ENCODE peak calls at places on chromosomes 4 and X, in nine cellular contexts. U is upper lobe of right lung, H is tibial nerve, S is fibroblast of lung, Y is nephron progenitor cell, W is cardiac fibroblast, P is B cell, L is upper lobe of left lung, Q is GM12864. Z is an unnamed sample.

GRCh38 chrX:142036111-142036510 is 132.4 kb downstream of the MAGEC1 start:
- DNase-seq in U (no peak), H (no peak), S (peak), Y (no peak), W (peak), P (no peak), L (no peak), Q (no peak), Z (no peak)

GRCh38 chrX:137234651-137235402 is 201.0 kb upstream of the GPR101 start:
- DNase-seq in U (no peak), H (no peak), S (no peak), Y (no peak), W (no peak), P (no peak), L (no peak), Q (no peak), Z (no peak)

GRCh38 chrX:148976571-148976970 is 476.2 kb downstream of the AFF2 start:
- DNase-seq in U (no peak), H (no peak), S (no peak), Y (no peak), W (no peak), P (no peak), L (no peak), Q (no peak), Z (no peak)

GRCh38 chrX:133660356-133660755 is 245.1 kb upstream of the GPC4 start:
- DNase-seq in U (no peak), H (no peak), S (peak), Y (no peak), W (peak), P (no peak), L (no peak), Q (no peak), Z (no peak)

GRCh38 chr4:8592366-8593267 is at the start of gene CPZ:
- DNase-seq in U (no peak), H (no peak), S (peak), Y (peak), W (peak), P (no peak), L (peak), Q (no peak), Z (no peak)

GRCh38 chrX:25006586-25007058 is 9.1 kb downstream of the ARX start:
- DNase-seq in U (no peak), H (no peak), S (no peak), Y (no peak), W (no peak), P (no peak), L (no peak), Q (no peak), Z (no peak)

GRCh38 chr4:113106076-113106475 is 56.6 kb downstream of the ANK2 start:
- DNase-seq in U (no peak), H (no peak), S (peak), Y (no peak), W (peak), P (no peak), L (no peak), Q (no peak), Z (no peak)

GRCh38 chr4:179007758-179008157 is 1565.5 kb upstream of the AGA start:
- DNase-seq in U (no peak), H (no peak), S (no peak), Y (no peak), W (no peak), P (no peak), L (no peak), Q (no peak), Z (no peak)

GRCh38 chr4:139873111-139873866 is 207.7 kb downstream of the MGST2 start:
- DNase-seq in U (no peak), H (no peak), S (peak), Y (no peak), W (no peak), P (no peak), L (no peak), Q (no peak), Z (no peak)

GRCh38 chrX:139924069-139924695 is 8.7 kb downstream of the ATP11C start:
- DNase-seq in U (no peak), H (no peak), S (no peak), Y (no peak), W (no peak), P (no peak), L (no peak), Q (no peak), Z (no peak)

GRCh38 chrX:8870411-8870810 is 69.2 kb upstream of the FAM9A start:
- DNase-seq in U (no peak), H (no peak), S (no peak), Y (no peak), W (peak), P (no peak), L (no peak), Q (no peak), Z (no peak)

GRCh38 chr4:172716291-172716690 is 452.3 kb upstream of the GALNT7 start:
- DNase-seq in U (no peak), H (no peak), S (no peak), Y (no peak), W (no peak), P (no peak), L (no peak), Q (no peak), Z (no peak)

GRCh38 chr4:39978378-39978775 is 666 bp upstream of the PDS5A start:
- DNase-seq in U (no peak), H (no peak), S (no peak), Y (no peak), W (no peak), P (no peak), L (no peak), Q (no peak), Z (no peak)

GRCh38 chrX:149950681-149951080 is 12.4 kb upstream of the EOLA2 start:
- DNase-seq in U (no peak), H (peak), S (peak), Y (no peak), W (peak), P (no peak), L (no peak), Q (no peak), Z (peak)

GRCh38 chr4:13984996-13985780 is 357.7 kb upstream of the BOD1L1 start:
- DNase-seq in U (no peak), H (no peak), S (peak), Y (no peak), W (peak), P (no peak), L (no peak), Q (no peak), Z (no peak)

GRCh38 chrX:65610040-65610439 is 57.4 kb upstream of the MSN start:
- DNase-seq in U (no peak), H (no peak), S (no peak), Y (no peak), W (peak), P (no peak), L (no peak), Q (no peak), Z (no peak)

GRCh38 chr4:22412013-22412412 is 103.9 kb downstream of the ADGRA3 start:
- DNase-seq in U (no peak), H (no peak), S (no peak), Y (no peak), W (no peak), P (no peak), L (no peak), Q (no peak), Z (no peak)

GRCh38 chr4:80206541-80207171 is 9.4 kb downstream of the PRDM8 start:
- DNase-seq in U (no peak), H (no peak), S (no peak), Y (no peak), W (peak), P (no peak), L (peak), Q (no peak), Z (no peak)

GRCh38 chrX:16826207-16826606 is 39.9 kb downstream of the TXLNG start:
- DNase-seq in U (no peak), H (no peak), S (peak), Y (no peak), W (peak), P (no peak), L (no peak), Q (peak), Z (peak)

GRCh38 chr4:189285377-189285776 is 655.3 kb upstream of the FRG1 start:
- DNase-seq in U (no peak), H (no peak), S (no peak), Y (no peak), W (no peak), P (no peak), L (peak), Q (no peak), Z (no peak)

GRCh38 chr4:98976716-98977115 is 18.8 kb upstream of the METAP1 start:
- DNase-seq in U (no peak), H (no peak), S (peak), Y (no peak), W (peak), P (no peak), L (no peak), Q (no peak), Z (no peak)

GRCh38 chrX:135740683-135741149 is 27.3 kb downstream of the CT45A3 start:
- DNase-seq in U (no peak), H (no peak), S (no peak), Y (no peak), W (no peak), P (no peak), L (peak), Q (no peak), Z (peak)

GRCh38 chr4:123896446-123897071 is 500.0 kb downstream of the SPRY1 start:
- DNase-seq in U (no peak), H (no peak), S (peak), Y (no peak), W (peak), P (no peak), L (no peak), Q (no peak), Z (no peak)

DNA sequence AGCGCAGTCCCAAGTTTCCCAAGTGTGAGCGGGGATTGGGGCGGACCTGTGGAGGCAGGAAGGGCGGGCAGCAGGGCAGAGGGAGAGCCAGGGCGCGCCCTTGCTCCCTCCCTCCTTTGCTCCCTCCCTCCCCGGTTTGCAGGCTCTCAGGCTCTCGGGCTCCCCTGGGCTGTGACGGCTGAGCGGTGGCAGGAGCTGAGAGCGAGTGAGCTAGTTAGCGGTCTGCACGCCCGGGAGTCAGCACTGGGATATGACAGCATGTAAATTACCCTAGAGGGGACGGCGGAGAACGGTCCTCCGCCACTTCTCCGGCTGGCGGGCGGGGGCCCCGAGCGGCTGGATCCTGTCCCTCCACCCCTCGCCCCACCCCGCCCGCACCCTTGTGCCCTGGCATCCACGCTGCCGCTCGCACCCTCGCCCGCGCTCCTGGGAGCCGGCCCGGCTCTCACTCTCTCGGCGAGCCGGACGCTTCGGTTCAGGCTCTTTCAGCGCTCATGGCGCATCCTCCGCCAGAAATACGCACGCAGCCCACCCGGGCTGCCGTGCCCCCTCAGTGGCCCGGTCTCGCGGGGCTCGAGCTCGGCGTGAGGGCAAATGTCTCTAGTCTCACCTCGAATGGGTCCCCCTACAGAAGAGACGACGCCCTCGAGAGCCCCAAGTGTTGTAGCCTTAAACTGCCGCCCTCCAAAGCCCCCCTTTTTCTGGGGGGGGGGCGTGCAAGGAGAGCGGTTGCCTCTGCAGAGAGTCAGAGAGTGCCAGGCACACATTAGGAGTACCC is at the start of gene TSC22D3:
- DNase-seq in U (peak), H (peak), S (peak), Y (peak), W (peak), P (peak), L (peak), Q (no peak), Z (peak)
- TF ChIP-seq CTCF in U (peak), H (peak), S (no peak), Y (no peak), W (peak), P (no peak), L (peak), Q (no peak), Z (no peak)

GRCh38 chrX:108138814-108139213 is 47.2 kb downstream of the ATG4A start:
- DNase-seq in U (no peak), H (no peak), S (no peak), Y (no peak), W (no peak), P (no peak), L (no peak), Q (no peak), Z (no peak)

GRCh38 chrX:108134724-108135123 is 43.1 kb downstream of the ATG4A start:
- DNase-seq in U (no peak), H (no peak), S (no peak), Y (no peak), W (no peak), P (no peak), L (no peak), Q (no peak), Z (no peak)

GRCh38 chrX:108139303-108139702 is 47.7 kb downstream of the ATG4A start:
- DNase-seq in U (no peak), H (no peak), S (no peak), Y (no peak), W (no peak), P (no peak), L (no peak), Q (no peak), Z (no peak)
- TF ChIP-seq CTCF in U (peak), H (no peak), S (peak), Y (peak), W (peak), P (no peak), L (no peak), Q (peak), Z (no peak)

DNA sequence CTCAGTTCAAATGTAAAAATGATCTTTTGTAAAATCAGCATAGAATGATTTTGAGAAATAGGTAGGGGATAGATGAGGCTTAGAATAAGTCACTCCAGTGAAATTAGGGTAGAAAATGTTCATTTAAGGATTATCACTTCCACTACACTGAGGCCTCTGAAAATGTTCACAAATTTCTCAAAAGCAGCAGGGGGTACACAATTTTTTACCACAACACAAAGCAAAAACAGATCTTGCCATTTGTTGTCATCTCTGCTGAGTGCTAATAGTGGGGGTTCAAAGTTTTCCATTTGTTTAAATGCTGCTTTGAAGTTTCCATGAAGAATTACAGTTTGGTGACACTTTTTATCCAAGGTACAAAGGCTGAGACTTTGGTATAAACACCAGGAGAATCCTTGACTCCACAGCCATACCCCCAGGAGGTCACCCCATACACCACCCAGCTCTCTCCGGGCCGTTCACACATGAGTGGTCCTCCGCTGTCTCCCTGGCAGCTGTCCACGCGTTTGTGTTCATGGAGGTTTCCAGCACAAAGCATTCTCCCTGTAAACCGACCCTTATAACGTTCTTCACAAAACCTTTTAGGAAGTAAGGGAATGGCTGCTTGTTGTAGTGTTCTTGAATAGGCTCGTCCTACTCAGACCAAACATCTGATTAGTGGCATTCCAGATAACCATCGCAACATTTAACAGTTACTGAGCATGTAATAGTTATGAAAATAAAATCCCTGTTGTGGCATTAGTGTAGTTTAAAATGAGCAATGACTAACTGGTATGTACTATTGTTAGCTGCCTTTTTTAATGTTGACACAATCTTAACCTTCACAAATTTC is 71.0 kb downstream of the PRSS12 start:
- DNase-seq in U (no peak), H (no peak), S (peak), Y (peak), W (peak), P (no peak), L (no peak), Q (no peak), Z (no peak)
- TF ChIP-seq CTCF in U (no peak), H (no peak), S (no peak), Y (no peak), W (no peak), P (no peak), L (no peak), Q (no peak), Z (no peak)

GRCh38 chrX:44203791-44204190 is 139.7 kb downstream of the EFHC2 start:
- DNase-seq in U (no peak), H (no peak), S (no peak), Y (no peak), W (no peak), P (no peak), L (no peak), Q (no peak), Z (no peak)
- TF ChIP-seq CTCF in U (no peak), H (no peak), S (no peak), Y (no peak), W (no peak), P (no peak), L (no peak), Q (peak), Z (no peak)

DNA sequence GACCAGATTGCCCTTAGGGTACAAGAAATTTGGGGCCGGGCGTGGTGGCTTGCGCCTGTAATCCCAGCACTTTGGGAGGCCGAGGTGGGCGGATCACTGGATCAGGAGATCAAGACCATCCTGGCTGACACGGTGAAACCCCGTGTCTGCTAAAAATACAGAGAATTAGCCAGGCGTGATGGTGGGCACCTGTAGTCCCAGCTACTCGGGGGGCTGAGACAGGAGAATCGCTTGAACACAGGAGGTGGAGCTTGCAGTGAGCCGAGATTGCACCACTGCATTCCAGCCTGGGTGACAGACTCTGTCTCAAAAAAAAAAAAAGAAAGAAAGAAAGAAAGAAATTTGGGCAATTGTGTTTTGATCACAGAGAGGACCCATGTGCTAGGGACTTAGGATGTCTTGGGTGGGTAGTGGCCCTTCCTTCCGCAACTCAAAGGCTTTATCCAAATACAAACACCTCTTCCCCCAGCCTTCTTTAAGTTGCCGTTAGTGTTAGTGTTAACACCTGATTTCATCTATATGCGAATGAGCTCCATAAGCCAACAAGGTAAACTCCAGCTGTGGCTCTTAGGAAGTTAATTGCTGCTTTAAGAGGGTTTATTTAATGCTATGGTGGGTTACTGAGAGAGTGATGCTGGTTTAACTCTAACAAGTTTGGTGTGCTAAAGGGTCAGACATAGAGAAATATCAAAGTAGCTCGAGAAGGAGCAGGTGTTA is 8.6 kb upstream of the CCDC110 start:
- DNase-seq in U (no peak), H (no peak), S (no peak), Y (no peak), W (no peak), P (no peak), L (no peak), Q (no peak), Z (no peak)
- TF ChIP-seq CTCF in U (no peak), H (no peak), S (no peak), Y (no peak), W (no peak), P (no peak), L (no peak), Q (no peak), Z (no peak)

GRCh38 chrX:76126851-76127250 is 46.0 kb upstream of the PBDC1 start:
- DNase-seq in U (no peak), H (no peak), S (no peak), Y (no peak), W (no peak), P (no peak), L (no peak), Q (no peak), Z (no peak)

GRCh38 chrX:76127341-76127740 is 45.5 kb upstream of the PBDC1 start:
- DNase-seq in U (no peak), H (no peak), S (no peak), Y (no peak), W (no peak), P (no peak), L (no peak), Q (no peak), Z (no peak)
- TF ChIP-seq CTCF in U (peak), H (no peak), S (no peak), Y (no peak), W (no peak), P (no peak), L (no peak), Q (peak), Z (peak)

GRCh38 chr4:57211131-57211530 is 100.9 kb upstream of the IGFBP7 start:
- DNase-seq in U (no peak), H (no peak), S (no peak), Y (no peak), W (no peak), P (no peak), L (no peak), Q (no peak), Z (no peak)
- TF ChIP-seq CTCF in U (no peak), H (no peak), S (no peak), Y (no peak), W (peak), P (no peak), L (no peak), Q (no peak), Z (no peak)

GRCh38 chrX:45952030-45952429 is 593.2 kb downstream of the ZNF674 start:
- DNase-seq in U (no peak), H (no peak), S (no peak), Y (no peak), W (no peak), P (no peak), L (no peak), Q (no peak), Z (no peak)
- TF ChIP-seq CTCF in U (no peak), H (no peak), S (no peak), Y (no peak), W (no peak), P (no peak), L (no peak), Q (no peak), Z (no peak)